ENCODE peak calls at places on chromosome 19, in eight cellular contexts. H is osteocyte; X is stromal cell of bone marrow; U is activated naive CD4-positive, alpha-beta T cell treated with anti-CD3 and anti-CD28 coated beads for 36 hours; W is stimulated activated CD8-positive, alpha-beta memory T cell treated with anti-CD3 and anti-CD28 coated beads, Interleukin-7, amount 100 ng/mL, for 48 hours; T is frontal cortex; Z is neural progenitor cell; Q is globus pallidus. R is an unnamed sample.

GRCh38 chr19:7257148-7258041 is 36.8 kb downstream of the INSR start:
- DNase-seq in U (no peak), H (no peak), T (no peak), Q (no peak), X (no peak), Z (no peak), W (no peak), R (no peak)

GRCh38 chr19:34502582-34503545 is 21.3 kb downstream of the WTIP start:
- DNase-seq in H (peak), Q (no peak), Z (no peak), X (no peak), T (no peak), U (no peak), W (no peak), R (no peak)

GRCh38 chr19:4966591-4966990 is 2.3 kb upstream of the KDM4B start:
- DNase-seq in Q (no peak), T (no peak), Z (no peak), X (no peak), W (no peak), U (no peak), H (no peak), R (no peak)

GRCh38 chr19:16377521-16377920 is 52.9 kb downstream of the KLF2 start:
- DNase-seq in X (no peak), Z (no peak), H (no peak), T (no peak), W (no peak), U (no peak), Q (no peak), R (peak)

GRCh38 chr19:16571283-16571682 is 932 bp downstream of the SLC35E1 start:
- DNase-seq in X (no peak), Z (no peak), W (no peak), Q (no peak), T (no peak), U (no peak), H (no peak), R (peak)

GRCh38 chr19:9857920-9858746 is 23.0 kb downstream of the PIN1 start:
- DNase-seq in Q (no peak), W (no peak), T (no peak), X (no peak), U (peak), Z (no peak), H (no peak), R (no peak)

GRCh38 chr19:883661-884211 is 9.3 kb downstream of the MED16 start:
- DNase-seq in U (no peak), H (no peak), T (no peak), X (no peak), W (no peak), Q (no peak), Z (no peak), R (no peak)

GRCh38 chr19:36833430-36833829 is 4.8 kb downstream of the ZNF790 start:
- DNase-seq in Z (no peak), Q (no peak), W (no peak), X (no peak), H (no peak), U (no peak), T (no peak), R (no peak)

GRCh38 chr19:30584121-30584520 is 211.9 kb downstream of the ZNF536 start:
- DNase-seq in Q (no peak), X (no peak), H (no peak), W (no peak), T (no peak), U (no peak), Z (no peak), R (no peak)

GRCh38 chr19:43534811-43535761 is 2.1 kb downstream of the ZNF575 start:
- DNase-seq in Z (peak), H (peak), Q (peak), T (peak), W (no peak), X (no peak), U (peak), R (no peak)

GRCh38 chr19:50838239-50838638 is 4.9 kb upstream of the KLK15 start:
- DNase-seq in Z (peak), X (no peak), H (no peak), T (no peak), U (no peak), Q (no peak), W (no peak), R (no peak)

GRCh38 chr19:1872807-1873523 is 9.6 kb upstream of the KLF16 start:
- DNase-seq in X (no peak), U (no peak), Q (no peak), Z (no peak), T (no peak), H (no peak), W (no peak), R (no peak)

GRCh38 chr19:18021121-18021755 is 13.3 kb downstream of the ARRDC2 start:
- DNase-seq in W (no peak), U (peak), Q (peak), T (peak), H (peak), X (peak), Z (no peak), R (peak)

R was measured in LHCN-M2.